ENCODE peak calls at places on chromosomes 13 and 19, in five cellular contexts. One of them, this sample, is unnamed.
A peak's percentile ranks its signal among the peaks of the same experiment; 100 is the strongest.

GRCh38 chr19:36060430-36060829 is 5.7 kb downstream of the WDR62 start:
- DNase-seq in H9: peak; percentile 49
- DNase-seq in mesenchymal stem cell: peak; percentile 63
- DNase-seq in trophoblast cell: peak; percentile 16
- DNase-seq in H1: peak; percentile 51
- DNase-seq in this sample: no peak

GRCh38 chr13:97125810-97126738 is 96.1 kb upstream of the MBNL2 start:
- DNase-seq in H1: no peak
- DNase-seq in trophoblast cell: no peak
- DNase-seq in mesenchymal stem cell: no peak
- DNase-seq in H9: no peak
- DNase-seq in this sample: no peak

GRCh38 chr19:16447015-16447384 is 24.8 kb downstream of the EPS15L1 start:
- DNase-seq in H1: no peak
- DNase-seq in trophoblast cell: peak; percentile 93
- DNase-seq in mesenchymal stem cell: peak; percentile 88
- DNase-seq in H9: no peak
- DNase-seq in this sample: no peak

GRCh38 chr13:111385182-111385857 is 64.9 kb downstream of the TEX29 start:
- DNase-seq in mesenchymal stem cell: no peak
- DNase-seq in trophoblast cell: no peak
- DNase-seq in H9: peak; percentile 8
- DNase-seq in H1: no peak
- DNase-seq in this sample: no peak

GRCh38 chr19:12946092-12946845 is 607 bp downstream of the RAD23A start:
- DNase-seq in trophoblast cell: peak; percentile 72
- DNase-seq in mesenchymal stem cell: peak; percentile 88
- DNase-seq in H9: peak; percentile 87
- DNase-seq in H1: peak; percentile 89
- DNase-seq in this sample: peak; percentile 73

GRCh38 chr13:39971526-39971925 is 316.1 kb downstream of the COG6 start:
- DNase-seq in H1: no peak
- DNase-seq in trophoblast cell: peak; percentile 86
- DNase-seq in mesenchymal stem cell: no peak
- DNase-seq in H9: no peak
- DNase-seq in this sample: no peak

GRCh38 chr13:77509221-77509620 is 26.3 kb upstream of the SCEL start:
- DNase-seq in H9: no peak
- DNase-seq in mesenchymal stem cell: peak; percentile 12
- DNase-seq in trophoblast cell: no peak
- DNase-seq in H1: no peak
- DNase-seq in this sample: no peak

GRCh38 chr19:3710265-3710812 is 2.2 kb downstream of the TJP3 start:
- DNase-seq in trophoblast cell: peak; percentile 46
- DNase-seq in H1: peak; percentile 65
- DNase-seq in mesenchymal stem cell: peak; percentile 40
- DNase-seq in H9: peak; percentile 63
- DNase-seq in this sample: no peak

GRCh38 chr19:18009412-18010066 is 1.6 kb downstream of the ARRDC2 start:
- DNase-seq in trophoblast cell: no peak
- DNase-seq in H9: no peak
- DNase-seq in mesenchymal stem cell: peak; percentile 31
- DNase-seq in H1: no peak
- DNase-seq in this sample: no peak

GRCh38 chr13:60572003-60572792 is 175.2 kb downstream of the TDRD3 start:
- DNase-seq in H9: peak; percentile 51
- DNase-seq in mesenchymal stem cell: peak; percentile 77
- DNase-seq in H1: no peak
- DNase-seq in trophoblast cell: no peak
- DNase-seq in this sample: no peak

GRCh38 chr19:41305923-41306322 is 4.0 kb upstream of the CCDC97 start:
- DNase-seq in mesenchymal stem cell: no peak
- DNase-seq in trophoblast cell: no peak
- DNase-seq in H9: no peak
- DNase-seq in H1: no peak
- DNase-seq in this sample: no peak

GRCh38 chr19:10453852-10454251 is 33.5 kb downstream of the PDE4A start:
- DNase-seq in trophoblast cell: no peak
- DNase-seq in H9: no peak
- DNase-seq in mesenchymal stem cell: no peak
- DNase-seq in H1: no peak
- DNase-seq in this sample: no peak

GRCh38 chr13:106139407-106139806 is 396.1 kb downstream of the EFNB2 start:
- DNase-seq in trophoblast cell: peak; percentile 71
- DNase-seq in H9: no peak
- DNase-seq in mesenchymal stem cell: peak; percentile 11
- DNase-seq in H1: no peak
- DNase-seq in this sample: no peak

GRCh38 chr13:31765441-31765840 is 26.1 kb downstream of the RXFP2 start:
- DNase-seq in H9: no peak
- DNase-seq in trophoblast cell: no peak
- DNase-seq in mesenchymal stem cell: peak; percentile 23
- DNase-seq in H1: no peak
- DNase-seq in this sample: no peak

GRCh38 chr19:47100290-47100689 is 13.3 kb downstream of the ZC3H4 start:
- DNase-seq in H1: no peak
- DNase-seq in mesenchymal stem cell: no peak
- DNase-seq in H9: no peak
- DNase-seq in trophoblast cell: no peak
- DNase-seq in this sample: no peak
- H2BK12ac ChIP-seq in H1: no peak overlapping the region
- H2BK12ac ChIP-seq in mesenchymal stem cell: no peak overlapping the region
- H2BK12ac ChIP-seq in H9: no peak overlapping the region
- H2BK12ac ChIP-seq in trophoblast cell: no peak overlapping the region
- H2BK12ac ChIP-seq in this sample: no peak overlapping the region

DNA sequence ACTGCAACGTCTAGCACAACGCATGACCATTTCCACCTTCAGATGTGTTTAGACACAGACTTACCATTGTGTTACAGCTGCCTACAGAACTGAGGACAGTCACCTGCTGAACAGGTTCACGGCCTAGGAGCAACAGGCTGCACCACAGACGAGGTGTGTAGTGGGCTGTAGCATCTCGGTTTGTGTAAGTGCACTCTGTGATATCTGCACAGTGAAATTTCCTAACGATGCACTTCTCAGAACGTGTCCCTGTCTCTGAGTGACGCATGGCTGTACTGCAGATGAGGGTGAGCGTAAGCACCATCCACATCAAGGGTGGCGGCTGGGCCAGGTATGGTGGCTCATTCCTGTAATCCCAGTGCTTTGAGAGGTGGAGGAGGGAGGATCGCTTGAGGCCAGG is 15.2 kb downstream of the DCUN1D2 start:
- DNase-seq in H1: no peak
- DNase-seq in mesenchymal stem cell: no peak
- DNase-seq in H9: no peak
- DNase-seq in trophoblast cell: peak; percentile 54
- DNase-seq in this sample: no peak
- H2BK12ac ChIP-seq in H1: no peak overlapping the region
- H2BK12ac ChIP-seq in mesenchymal stem cell: no peak overlapping the region
- H2BK12ac ChIP-seq in H9: no peak overlapping the region
- H2BK12ac ChIP-seq in trophoblast cell: no peak overlapping the region
- H2BK12ac ChIP-seq in this sample: no peak overlapping the region

DNA sequence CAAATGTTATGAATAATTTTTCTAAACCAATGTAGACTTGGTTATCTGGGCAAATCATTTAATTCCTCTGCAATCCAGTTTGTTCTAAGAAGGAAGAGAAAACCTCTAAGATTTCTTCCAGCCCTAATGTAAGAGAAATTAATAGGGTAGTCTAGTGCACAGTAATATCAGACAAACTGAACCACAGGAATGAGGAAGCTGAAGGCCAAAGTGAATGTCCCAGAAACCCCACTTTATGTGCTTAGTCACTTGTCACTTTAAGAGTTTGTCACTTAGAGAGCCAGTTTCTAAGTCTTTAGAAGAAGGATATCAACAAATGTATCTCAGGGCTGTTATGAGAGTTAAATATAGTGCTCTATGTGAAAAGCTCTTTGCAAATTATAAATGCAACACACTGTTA is 750.6 kb downstream of the DIAPH3 start:
- DNase-seq in mesenchymal stem cell: no peak
- DNase-seq in H9: no peak
- DNase-seq in trophoblast cell: no peak
- DNase-seq in H1: no peak
- DNase-seq in this sample: no peak
- H2BK12ac ChIP-seq in mesenchymal stem cell: no peak overlapping the region
- H2BK12ac ChIP-seq in H9: no peak overlapping the region
- H2BK12ac ChIP-seq in trophoblast cell: no peak overlapping the region
- H2BK12ac ChIP-seq in H1: no peak overlapping the region
- H2BK12ac ChIP-seq in this sample: no peak overlapping the region

GRCh38 chr13:98972059-98972458 is 5.8 kb downstream of the DOCK9 start:
- DNase-seq in H9: no peak
- DNase-seq in trophoblast cell: no peak
- DNase-seq in H1: no peak
- DNase-seq in mesenchymal stem cell: no peak
- DNase-seq in this sample: no peak

GRCh38 chr13:98966019-98966418 is 11.8 kb downstream of the DOCK9 start:
- DNase-seq in H9: no peak
- DNase-seq in H1: no peak
- DNase-seq in mesenchymal stem cell: no peak
- DNase-seq in trophoblast cell: no peak
- DNase-seq in this sample: no peak

GRCh38 chr13:98974053-98974452 is 3.8 kb downstream of the DOCK9 start:
- DNase-seq in H9: no peak
- DNase-seq in mesenchymal stem cell: no peak
- DNase-seq in trophoblast cell: no peak
- DNase-seq in H1: no peak
- DNase-seq in this sample: no peak

GRCh38 chr13:98972627-98973026 is 5.2 kb downstream of the DOCK9 start:
- DNase-seq in mesenchymal stem cell: peak; percentile 83
- DNase-seq in trophoblast cell: peak; percentile 58
- DNase-seq in H9: no peak
- DNase-seq in H1: no peak
- DNase-seq in this sample: no peak

DNA sequence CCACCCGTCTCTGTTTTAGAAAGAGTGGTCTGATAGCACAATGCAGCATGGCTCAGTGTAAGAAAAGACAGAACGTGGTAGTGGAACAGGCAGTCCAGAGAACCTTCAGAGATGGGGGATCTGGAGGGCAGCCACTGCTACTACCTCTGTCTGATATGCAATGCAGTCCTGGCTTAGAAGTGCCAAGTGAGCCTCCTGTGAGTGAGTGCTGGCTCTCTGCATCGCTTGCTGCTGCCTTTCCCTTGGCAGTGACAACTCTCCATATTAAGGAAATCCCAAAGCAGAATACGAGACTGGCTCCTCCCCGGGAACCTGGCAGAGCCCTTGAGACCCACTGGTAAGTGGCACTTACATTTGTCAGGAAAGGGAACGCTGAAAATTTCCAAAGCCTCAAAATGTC is 7.6 kb downstream of the DOCK9 start:
- DNase-seq in trophoblast cell: no peak
- DNase-seq in H9: no peak
- DNase-seq in H1: no peak
- DNase-seq in mesenchymal stem cell: no peak
- DNase-seq in this sample: no peak
- H2BK12ac ChIP-seq in trophoblast cell: peak overlapping the region; percentile 48
- H2BK12ac ChIP-seq in H9: no peak overlapping the region
- H2BK12ac ChIP-seq in H1: no peak overlapping the region
- H2BK12ac ChIP-seq in mesenchymal stem cell: no peak overlapping the region
- H2BK12ac ChIP-seq in this sample: no peak overlapping the region

DNA sequence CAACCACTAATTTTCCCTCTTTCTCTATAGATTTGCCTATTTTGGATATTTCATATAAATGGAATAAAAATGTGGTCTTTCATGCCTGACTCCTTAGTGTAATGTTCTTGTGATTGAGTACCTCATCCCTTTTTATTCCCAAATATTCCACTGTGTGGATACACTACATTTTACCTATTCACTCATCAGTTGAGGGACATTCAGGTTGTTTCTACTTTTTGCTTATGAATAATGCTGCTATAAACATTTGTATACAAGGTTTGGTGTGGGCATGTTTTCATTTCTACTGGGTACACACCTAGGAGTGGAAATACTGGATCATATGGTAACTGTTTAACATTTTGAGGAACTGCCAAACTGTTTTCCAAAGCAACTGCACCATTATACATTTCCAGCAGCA is 5.1 kb upstream of the WBP4 start:
- DNase-seq in trophoblast cell: no peak
- DNase-seq in H9: no peak
- DNase-seq in H1: no peak
- DNase-seq in mesenchymal stem cell: no peak
- DNase-seq in this sample: no peak
- H2BK12ac ChIP-seq in trophoblast cell: no peak overlapping the region
- H2BK12ac ChIP-seq in H9: no peak overlapping the region
- H2BK12ac ChIP-seq in H1: no peak overlapping the region
- H2BK12ac ChIP-seq in mesenchymal stem cell: no peak overlapping the region
- H2BK12ac ChIP-seq in this sample: no peak overlapping the region

GRCh38 chr19:23440207-23440606 is 44.9 kb upstream of the ZNF91 start:
- DNase-seq in H9: peak; percentile 27
- DNase-seq in H1: peak; percentile 65
- DNase-seq in mesenchymal stem cell: no peak
- DNase-seq in trophoblast cell: no peak
- DNase-seq in this sample: no peak
- H2BK12ac ChIP-seq in H9: no peak overlapping the region
- H2BK12ac ChIP-seq in H1: no peak overlapping the region
- H2BK12ac ChIP-seq in mesenchymal stem cell: no peak overlapping the region
- H2BK12ac ChIP-seq in trophoblast cell: no peak overlapping the region
- H2BK12ac ChIP-seq in this sample: no peak overlapping the region

GRCh38 chr13:112952759-112953541 is 16.1 kb upstream of the MCF2L start:
- DNase-seq in mesenchymal stem cell: no peak
- DNase-seq in H1: no peak
- DNase-seq in trophoblast cell: no peak
- DNase-seq in H9: no peak
- DNase-seq in this sample: no peak
- H2BK12ac ChIP-seq in mesenchymal stem cell: no peak overlapping the region
- H2BK12ac ChIP-seq in H1: no peak overlapping the region
- H2BK12ac ChIP-seq in trophoblast cell: no peak overlapping the region
- H2BK12ac ChIP-seq in H9: no peak overlapping the region
- H2BK12ac ChIP-seq in this sample: no peak overlapping the region